ENCODE peak calls at places on chromosome 16, in four cellular contexts. N is Panc1, K is HCT116, D is GM12878. G is an unnamed sample.

GRCh38 chr16:87702325-87702811 is 63.4 kb downstream of the KLHDC4 start:
- DNase-seq in N (no peak), D (peak), K (no peak), G (peak)

GRCh38 chr16:57244463-57244766 is 644 bp upstream of the ARL2BP start:
- DNase-seq in N (no peak), K (no peak), D (no peak), G (no peak)

GRCh38 chr16:87017388-87018012 is 299.7 kb downstream of the C16orf95 start:
- DNase-seq in K (peak), N (peak), D (no peak), G (no peak)

GRCh38 chr16:27226476-27226875 is 23.1 kb downstream of the KDM8 start:
- DNase-seq in N (no peak), K (no peak), D (no peak), G (no peak)

GRCh38 chr16:82736161-82736697 is 109.5 kb downstream of the CDH13 start:
- DNase-seq in N (no peak), D (no peak), K (no peak), G (no peak)

GRCh38 chr16:29813644-29814562 is 1.9 kb downstream of the PRRT2 start:
- DNase-seq in K (no peak), N (no peak), D (no peak), G (no peak)

GRCh38 chr16:11193494-11193893 is 62.5 kb downstream of the SOCS1 start:
- DNase-seq in D (no peak), N (no peak), K (no peak), G (no peak)

GRCh38 chr16:85228463-85228862 is 116.2 kb upstream of the CIBAR2 start:
- DNase-seq in K (no peak), D (no peak), N (no peak), G (no peak)

GRCh38 chr16:78866556-78866955 is 734.0 kb downstream of the MAF start:
- DNase-seq in D (no peak), K (no peak), N (no peak), G (no peak)

GRCh38 chr16:70746040-70746707 is 54.8 kb downstream of the VAC14 start:
- DNase-seq in D (no peak), N (peak), K (peak), G (peak)

GRCh38 chr16:50123417-50123816 is 29.7 kb upstream of the TENT4B start:
- DNase-seq in K (no peak), N (no peak), D (no peak), G (no peak)

GRCh38 chr16:80984124-80984892 is 22.4 kb downstream of the CMC2 start:
- DNase-seq in N (no peak), K (no peak), D (no peak), G (no peak)

GRCh38 chr16:916400-916799 is 54.4 kb downstream of the LMF1 start:
- DNase-seq in N (no peak), D (no peak), K (no peak), G (no peak)

GRCh38 chr16:17173134-17173729 is 297.5 kb downstream of the XYLT1 start:
- DNase-seq in D (no peak), K (no peak), N (no peak), G (no peak)

GRCh38 chr16:85923153-85924021 is 24.4 kb downstream of the IRF8 start:
- DNase-seq in K (no peak), D (no peak), N (no peak), G (no peak)

GRCh38 chr16:10097273-10097672 is 85.0 kb downstream of the GRIN2A start:
- DNase-seq in D (no peak), N (no peak), K (no peak), G (no peak)

GRCh38 chr16:50193594-50193993 is 40.5 kb downstream of the TENT4B start:
- DNase-seq in N (no peak), D (no peak), K (no peak), G (no peak)

GRCh38 chr16:55760665-55761035 is 72.2 kb downstream of the CES1 start:
- DNase-seq in K (no peak), N (no peak), D (no peak), G (no peak)

GRCh38 chr16:66673691-66674090 is 22.9 kb downstream of the CMTM4 start:
- DNase-seq in D (no peak), K (no peak), N (no peak), G (no peak)

GRCh38 chr16:1470543-1471251 is 4.1 kb downstream of the CLCN7 start:
- DNase-seq in D (no peak), N (no peak), K (no peak), G (no peak)

GRCh38 chr16:10123141-10123540 is 59.1 kb downstream of the GRIN2A start:
- DNase-seq in D (no peak), N (no peak), K (no peak), G (no peak)

GRCh38 chr16:75420987-75421819 is 12.1 kb downstream of the CFDP1 start:
- DNase-seq in K (no peak), N (no peak), D (no peak), G (peak)

GRCh38 chr16:49859139-49859947 is 3.4 kb upstream of the ZNF423 start:
- DNase-seq in K (no peak), D (no peak), N (no peak), G (no peak)

GRCh38 chr16:13902677-13903076 is 17.3 kb upstream of the ERCC4 start:
- DNase-seq in D (no peak), K (no peak), N (no peak), G (no peak)

GRCh38 chr16:81071816-81072215 is 5.2 kb downstream of the C16orf46 start:
- DNase-seq in N (peak), D (no peak), K (peak), G (no peak)

GRCh38 chr16:12728471-12728870 is 75.2 kb downstream of the CPPED1 start:
- DNase-seq in K (no peak), N (no peak), D (no peak), G (no peak)

GRCh38 chr16:49183911-49184310 is 97.7 kb downstream of the CBLN1 start:
- DNase-seq in D (no peak), K (peak), N (no peak), G (peak)

GRCh38 chr16:86901483-86901882 is 323.1 kb downstream of the FOXL1 start:
- DNase-seq in K (no peak), N (no peak), D (no peak), G (no peak)

GRCh38 chr16:52545157-52545543 is 1.8 kb downstream of the TOX3 start:
- DNase-seq in K (no peak), D (no peak), N (no peak), G (no peak)

GRCh38 chr16:7380907-7381306 is 48.3 kb downstream of the RBFOX1 start:
- DNase-seq in N (no peak), K (no peak), D (no peak), G (no peak)

GRCh38 chr16:79169239-79169638 is 431.3 kb downstream of the MAF start:
- DNase-seq in K (no peak), N (no peak), D (no peak), G (no peak)

GRCh38 chr16:84482001-84482891 is 22.2 kb downstream of the MEAK7 start:
- DNase-seq in N (no peak), D (no peak), K (no peak), G (peak)

GRCh38 chr16:67551091-67551490 is 11.2 kb upstream of the CTCF start:
- DNase-seq in D (no peak), K (no peak), N (no peak), G (no peak)

GRCh38 chr16:57186630-57187507 is 740 bp downstream of the RSPRY1 start:
- DNase-seq in K (no peak), D (no peak), N (no peak), G (peak)

GRCh38 chr16:85483424-85483823 is 129.7 kb upstream of the GSE1 start:
- DNase-seq in N (no peak), K (no peak), D (no peak), G (no peak)

GRCh38 chr16:24035127-24035842 is 199.5 kb downstream of the PRKCB start:
- DNase-seq in N (no peak), D (no peak), K (no peak), G (no peak)

DNA sequence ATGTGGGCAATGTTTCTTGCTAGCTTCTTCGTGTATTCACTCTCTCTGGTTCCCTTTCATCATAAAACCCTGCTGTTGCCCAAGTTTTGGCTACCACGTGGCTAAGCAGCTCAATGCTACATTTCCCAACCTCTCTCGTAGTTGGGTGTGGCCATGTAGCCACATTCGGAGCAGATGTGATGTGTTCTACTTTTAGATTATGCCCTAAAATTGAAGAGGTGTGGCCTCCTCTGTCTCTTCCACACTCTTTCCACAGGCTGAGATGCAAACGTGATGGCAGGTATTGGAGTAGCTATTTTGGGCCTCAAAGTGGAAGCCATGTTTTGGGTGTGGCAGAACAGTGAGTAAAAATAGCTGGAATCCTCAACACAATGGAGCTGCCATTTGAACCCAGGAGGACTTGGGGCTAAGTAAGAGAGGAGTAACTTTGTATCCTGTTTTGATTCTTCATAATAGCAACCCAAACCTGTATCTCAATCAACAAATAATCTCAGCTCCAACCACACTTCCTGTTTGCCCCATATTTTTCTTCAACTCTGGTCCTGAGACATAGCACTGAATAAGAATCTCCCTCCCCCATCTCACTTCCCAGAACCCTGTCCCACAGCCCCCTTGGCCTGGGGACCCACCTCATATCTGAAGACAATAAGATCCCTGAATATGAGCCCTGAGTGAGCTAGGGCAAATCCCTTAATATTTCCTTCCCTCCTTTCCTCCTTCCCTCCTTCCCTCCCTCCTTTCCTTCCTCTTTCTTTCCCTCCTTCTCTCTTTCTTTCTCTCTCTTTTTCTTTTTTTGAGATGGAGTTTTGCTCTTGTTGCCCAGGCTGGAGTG is 4.0 kb downstream of the NUPR1 start:
- DNase-seq in K (no peak), N (no peak), D (no peak), G (no peak)
- TF ChIP-seq SIN3A in K (no peak), N (no peak), D (no peak), G (no peak)

DNA sequence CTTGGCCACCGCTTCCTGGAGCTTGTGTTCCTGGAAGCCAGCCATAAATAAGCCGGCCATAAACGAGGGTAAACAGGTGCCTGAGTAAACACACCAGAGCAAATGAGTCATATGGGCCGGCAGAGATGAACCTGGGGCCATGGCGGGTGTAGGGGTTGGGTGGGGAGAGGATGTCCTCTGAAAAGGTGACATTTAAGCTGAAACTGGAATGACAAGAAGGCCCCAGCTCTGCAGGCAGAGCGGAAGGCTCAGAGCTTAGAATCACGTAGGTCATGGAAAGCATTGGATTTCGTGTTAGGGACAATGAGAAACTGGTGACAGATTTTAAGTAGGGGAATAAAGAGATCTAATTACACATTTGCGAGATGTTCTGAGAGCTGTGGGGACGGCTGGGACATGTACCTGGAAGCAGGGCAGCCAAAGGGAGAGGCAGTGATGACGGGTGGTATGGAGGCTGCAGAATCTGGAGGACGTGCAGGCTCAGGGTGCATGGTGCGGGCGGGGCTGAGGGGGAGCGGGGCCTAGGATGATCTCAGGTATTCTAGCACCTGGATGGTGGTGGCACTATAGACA is 8.1 kb upstream of the DNASE1 start:
- DNase-seq in D (no peak), N (no peak), K (peak), G (no peak)
- TF ChIP-seq SIN3A in D (no peak), N (no peak), K (no peak), G (no peak)

DNA sequence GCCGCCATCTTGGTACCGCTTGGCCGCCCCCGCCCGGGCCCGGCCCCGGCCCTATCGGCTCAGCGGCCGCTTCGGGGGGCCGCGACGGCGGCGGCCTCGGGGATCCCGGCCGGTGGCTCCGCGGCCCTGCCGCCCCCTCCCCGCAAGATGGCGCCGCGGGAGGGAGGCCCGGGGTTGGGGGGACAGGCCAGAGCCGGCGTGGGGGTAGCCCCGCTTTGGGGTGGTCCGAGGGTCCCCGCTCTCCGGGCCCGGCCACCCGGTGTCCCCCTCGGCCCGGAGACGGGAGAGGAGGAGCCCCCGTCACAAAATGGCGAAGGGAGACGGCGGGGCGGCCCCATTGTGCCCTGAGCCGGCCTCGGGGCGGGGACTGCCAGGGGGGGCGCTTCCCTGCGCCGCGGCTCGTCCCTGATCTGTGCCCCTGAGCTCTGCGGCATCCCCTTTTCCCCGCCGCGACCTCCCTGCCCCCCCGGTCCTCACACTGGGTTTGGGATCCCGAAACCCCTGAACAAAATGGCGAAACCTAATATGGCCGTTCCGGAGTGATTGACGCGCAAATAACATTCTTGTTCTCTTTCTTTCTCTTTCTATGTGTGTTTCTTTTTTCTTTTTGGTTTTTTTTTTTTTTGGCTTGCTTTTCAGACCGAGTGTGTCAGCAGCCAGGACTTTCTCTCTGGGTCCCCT is 978 bp downstream of the HAPSTR1 start:
- DNase-seq in D (no peak), N (no peak), K (no peak), G (peak)
- TF ChIP-seq SIN3A in D (no peak), N (no peak), K (no peak), G (no peak)

DNA sequence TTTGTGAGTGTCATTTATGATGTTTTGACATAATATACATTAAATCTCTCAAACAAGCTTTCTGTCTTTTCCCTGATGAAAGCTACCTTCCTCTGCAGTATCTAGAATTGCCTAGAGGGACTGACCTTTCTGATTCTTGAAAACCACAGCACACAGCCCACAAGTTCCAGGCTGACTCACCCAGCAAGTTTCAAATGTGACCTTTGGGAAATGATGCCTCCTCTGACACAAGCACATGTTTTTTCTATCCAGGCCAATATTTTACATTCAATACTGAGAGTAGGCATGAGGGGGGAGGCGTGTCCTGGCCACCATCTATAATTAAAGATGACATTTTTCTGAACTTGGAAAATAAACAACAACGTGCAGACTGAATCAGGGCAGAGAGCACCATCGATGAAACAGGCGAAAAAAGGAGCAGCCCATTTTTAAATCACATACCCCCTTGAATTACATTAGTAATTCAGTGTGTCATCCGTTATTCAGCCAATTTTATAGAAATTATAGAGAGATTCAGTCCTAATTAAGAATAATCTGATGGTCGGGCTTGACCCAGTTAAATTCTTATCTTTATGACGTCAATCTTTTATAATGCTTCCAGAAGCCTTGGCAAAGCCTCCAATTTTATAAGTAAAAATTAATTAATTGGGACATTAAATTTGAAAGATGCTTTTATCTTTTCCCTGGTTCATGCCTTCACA is 292.6 kb upstream of the CDH11 start:
- DNase-seq in N (no peak), K (no peak), D (no peak), G (peak)
- TF ChIP-seq SIN3A in N (no peak), K (no peak), D (no peak), G (peak)

DNA sequence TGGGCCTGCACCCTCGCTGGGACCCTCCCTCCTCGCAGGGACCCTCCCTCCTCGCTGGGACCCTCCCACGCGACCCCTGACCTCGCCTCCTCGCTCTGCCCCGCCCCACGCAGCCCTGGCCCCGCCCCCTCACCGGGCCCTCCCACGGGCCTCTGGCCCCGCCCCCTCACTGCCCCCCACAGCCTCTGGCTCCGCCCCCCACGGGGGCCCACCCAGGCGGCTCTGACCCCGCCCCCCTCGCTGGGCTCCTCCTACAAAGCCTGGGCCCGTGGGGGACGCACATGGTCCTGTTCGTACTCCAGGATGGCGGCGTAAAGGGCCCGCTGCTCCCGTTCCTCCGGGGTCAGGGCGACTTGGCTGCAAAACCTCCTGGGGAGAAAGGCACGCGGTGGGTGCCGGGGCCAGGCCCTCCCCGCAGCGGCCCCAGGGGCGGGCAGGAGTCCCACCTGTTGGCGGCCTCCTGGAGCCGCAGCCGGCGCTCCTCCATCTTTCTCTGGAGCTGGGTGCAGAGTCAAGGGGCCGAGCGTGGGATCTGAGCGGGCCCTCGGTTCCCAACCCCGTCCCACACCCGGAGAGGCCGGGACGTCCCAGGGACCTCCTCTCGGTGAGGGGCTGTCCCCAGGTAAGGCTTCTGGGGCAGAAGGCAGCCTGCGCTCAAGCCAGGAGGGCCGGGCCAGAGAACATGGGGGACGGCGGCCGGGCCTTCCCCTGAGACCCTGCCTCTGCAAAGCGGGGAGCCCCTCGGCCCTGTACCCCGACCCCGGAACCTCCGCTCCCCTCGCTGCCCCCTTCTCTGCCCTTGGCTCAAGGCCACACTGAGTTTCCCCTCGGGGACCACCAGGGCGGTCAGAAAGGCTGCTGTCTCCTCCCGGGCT is 8.9 kb downstream of the VPS9D1 start:
- DNase-seq in K (peak), N (no peak), D (no peak), G (peak)
- TF ChIP-seq SIN3A in K (no peak), N (no peak), D (peak), G (peak)

G was measured in SK-N-SH.